ENCODE peak calls at places on chromosomes 13 and 19, in five cellular contexts. W is breast epithelium, J is PC-3, M is left ventricle myocardium inferior, I is adipocyte. N is an unnamed sample. For H3K27me3 and H3K36me3, the result is how much of the 10 kb centered on the place peaks cover.

GRCh38 chr19:15445807-15446376 is 3.9 kb downstream of the WIZ start:
- DNase-seq in J (no peak), I (no peak), W (no peak), M (peak), N (no peak)

GRCh38 chr19:5680083-5680436 is 256 bp downstream of the MICOS13 start:
- DNase-seq in W (no peak), M (no peak), I (peak), J (no peak), N (peak)

GRCh38 chr19:6204212-6204611 is 68.7 kb downstream of the ACSBG2 start:
- DNase-seq in J (no peak), M (no peak), I (peak), W (peak), N (no peak)

GRCh38 chr13:41962994-41963393 is 2.1 kb upstream of the VWA8 start:
- DNase-seq in I (no peak), J (no peak), W (no peak), M (no peak), N (no peak)

GRCh38 chr19:19524053-19524452 is 4.7 kb upstream of the YJEFN3 start:
- DNase-seq in M (no peak), J (no peak), W (no peak), I (no peak), N (no peak)

GRCh38 chr19:7729831-7730285 is 2.1 kb downstream of the CLEC4G start:
- DNase-seq in J (no peak), M (no peak), I (no peak), W (no peak), N (no peak)

GRCh38 chr13:101640797-101641400 is 188.4 kb downstream of the ITGBL1 start:
- DNase-seq in W (no peak), J (peak), M (no peak), I (peak), N (peak)

GRCh38 chr19:8149261-8150094 is at the start of gene FBN3:
- DNase-seq in I (no peak), M (no peak), J (no peak), W (no peak), N (no peak)

GRCh38 chr13:110533771-110534670 is 27.5 kb downstream of the RAB20 start:
- DNase-seq in W (no peak), J (no peak), I (no peak), M (no peak), N (no peak)

GRCh38 chr19:38736036-38736412 is 8.2 kb downstream of the CAPN12 start:
- DNase-seq in W (no peak), J (peak), I (peak), M (peak), N (no peak)

GRCh38 chr19:56266060-56266459 is 6.5 kb upstream of the EDDM13 start:
- DNase-seq in M (no peak), W (no peak), I (no peak), J (no peak), N (no peak)

GRCh38 chr13:30846311-30846710 is 59.8 kb upstream of the MEDAG start:
- DNase-seq in J (no peak), W (no peak), M (no peak), I (peak), N (no peak)

GRCh38 chr19:45994456-45994988 is 745 bp upstream of the CCDC61 start:
- DNase-seq in I (no peak), M (no peak), J (no peak), W (no peak), N (no peak)

GRCh38 chr13:108226184-108226583 is 8.0 kb downstream of the ABHD13 start:
- DNase-seq in W (no peak), I (no peak), J (no peak), M (no peak), N (no peak)

GRCh38 chr19:19423322-19423721 is 17.8 kb downstream of the GATAD2A start:
- DNase-seq in J (no peak), I (no peak), W (no peak), M (no peak), N (no peak)

DNA sequence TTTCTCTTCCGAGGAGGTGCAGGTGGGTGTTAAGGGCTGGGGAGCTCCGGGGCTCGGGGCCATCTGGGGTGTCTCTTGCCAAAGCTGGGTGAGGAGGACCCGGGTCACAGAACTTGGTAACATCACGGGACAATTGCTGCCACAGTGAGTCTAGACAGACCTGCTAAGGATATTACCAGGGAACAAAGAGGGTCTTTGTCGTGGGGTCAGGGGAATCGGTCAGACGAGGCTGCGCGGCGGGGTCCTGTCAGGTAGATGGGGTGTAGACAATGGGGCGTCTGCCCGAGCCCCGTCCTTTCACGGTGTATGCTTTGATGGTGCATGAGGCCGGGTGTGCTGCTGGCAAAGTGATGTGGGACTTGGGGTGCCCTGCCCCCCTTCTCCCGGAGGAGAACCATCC is 7.8 kb downstream of the PGPEP1 start:
- DNase-seq in M (no peak), W (no peak), J (no peak), I (no peak), N (no peak)
- H3K27me3 ChIP-seq in M (under half), W (under half), J (under half), I (under half), N (under half)

DNA sequence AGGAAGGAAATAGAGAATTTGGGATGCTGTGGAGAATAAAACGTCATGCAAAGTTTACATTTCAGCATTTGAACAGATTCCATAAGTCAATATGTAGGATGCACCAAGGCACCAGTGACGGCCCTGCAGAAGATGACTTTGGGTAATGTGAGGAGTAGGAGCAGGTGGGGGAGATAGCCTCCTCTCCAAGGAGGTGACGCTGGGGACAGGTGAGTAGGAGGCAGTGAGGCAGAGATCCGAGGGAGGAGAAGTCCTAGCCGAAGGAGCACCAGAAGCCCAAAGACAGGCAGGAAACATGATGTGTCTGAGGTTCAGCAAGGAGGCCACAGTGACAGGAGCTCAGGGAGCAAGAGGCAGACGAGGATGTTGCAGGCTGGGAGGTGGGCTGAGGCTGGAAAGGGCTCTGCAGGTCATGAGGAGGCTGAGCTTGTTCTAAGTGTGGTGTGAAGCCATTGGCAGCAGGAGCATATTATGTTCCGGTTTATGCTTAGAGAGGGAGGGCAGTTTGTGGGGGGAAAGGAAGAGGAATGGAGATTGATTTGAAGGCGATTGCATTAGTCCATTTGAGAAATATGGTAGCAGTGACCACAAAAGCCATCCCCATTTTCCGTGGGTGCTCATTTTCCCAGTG is 55.7 kb upstream of the C1QTNF9 start:
- DNase-seq in J (no peak), I (no peak), W (no peak), M (no peak), N (no peak)
- H3K4me3 ChIP-seq in J (no peak), I (no peak), W (no peak), M (no peak), N (no peak)

GRCh38 chr19:36081894-36082293 is 27.2 kb downstream of the WDR62 start:
- DNase-seq in M (no peak), J (no peak), I (no peak), W (no peak), N (no peak)
- H3K36me3 ChIP-seq in M (under half), J (under half), I (under half), W (under half), N (under half)

GRCh38 chr13:27504541-27504940 is 54.2 kb upstream of the MTIF3 start:
- DNase-seq in I (no peak), J (no peak), M (no peak), W (no peak), N (no peak)
- H3K27me3 ChIP-seq in I (under half), J (under half), M (under half), W (under half), N (under half)

GRCh38 chr19:47486900-47487299 is 2.9 kb upstream of the KPTN start:
- DNase-seq in J (no peak), M (no peak), I (no peak), W (no peak), N (no peak)
- H3K4me3 ChIP-seq in J (no peak), M (no peak), I (no peak), W (no peak), N (no peak)

N was measured in brain microvascular endothelial cell.